ENCODE peak calls at places on chromosomes 13 and 19, in four cellular contexts. One of them, this sample, is unnamed. For H3K4me1, the result is how much of the 10 kb centered on the place peaks cover.

GRCh38 chr19:46355234-46355990 is 8.5 kb downstream of the PPP5C start:
- DNase-seq in transverse colon: no peak
- DNase-seq in stomach: no peak
- DNase-seq in spleen: no peak
- DNase-seq in this sample: peak

GRCh38 chr19:44644391-44645016 is 794 bp downstream of the PVR start:
- DNase-seq in spleen: peak
- DNase-seq in stomach: no peak
- DNase-seq in transverse colon: peak
- DNase-seq in this sample: peak

GRCh38 chr13:27658569-27658968 is 36.9 kb downstream of the POLR1D start:
- DNase-seq in spleen: no peak
- DNase-seq in stomach: no peak
- DNase-seq in transverse colon: no peak
- DNase-seq in this sample: no peak

GRCh38 chr13:45331981-45332830 is 8.8 kb downstream of the TPT1 start:
- DNase-seq in spleen: no peak
- DNase-seq in stomach: no peak
- DNase-seq in transverse colon: no peak
- DNase-seq in this sample: no peak

GRCh38 chr19:19439083-19439482 is 33.6 kb downstream of the GATAD2A start:
- DNase-seq in spleen: no peak
- DNase-seq in stomach: no peak
- DNase-seq in transverse colon: no peak
- DNase-seq in this sample: no peak

GRCh38 chr19:33520844-33521479 is 629 bp downstream of the PEPD start:
- DNase-seq in transverse colon: peak
- DNase-seq in stomach: no peak
- DNase-seq in spleen: no peak
- DNase-seq in this sample: no peak

GRCh38 chr13:44906758-44907157 is 82.5 kb downstream of the NUFIP1 start:
- DNase-seq in spleen: no peak
- DNase-seq in stomach: peak
- DNase-seq in transverse colon: peak
- DNase-seq in this sample: peak

GRCh38 chr19:30453768-30454167 is 81.6 kb downstream of the ZNF536 start:
- DNase-seq in stomach: no peak
- DNase-seq in spleen: no peak
- DNase-seq in transverse colon: no peak
- DNase-seq in this sample: no peak

GRCh38 chr19:53157601-53158000 is 1.3 kb downstream of the ZNF347 start:
- DNase-seq in transverse colon: no peak
- DNase-seq in stomach: no peak
- DNase-seq in spleen: no peak
- DNase-seq in this sample: no peak

GRCh38 chr13:110973007-110973700 is 58.3 kb upstream of the ANKRD10 start:
- DNase-seq in spleen: no peak
- DNase-seq in stomach: no peak
- DNase-seq in transverse colon: no peak
- DNase-seq in this sample: no peak

GRCh38 chr13:75357576-75358295 is 124.2 kb downstream of the TBC1D4 start:
- DNase-seq in spleen: no peak
- DNase-seq in transverse colon: no peak
- DNase-seq in stomach: no peak
- DNase-seq in this sample: no peak

GRCh38 chr13:27745301-27745700 is 47.0 kb upstream of the GSX1 start:
- DNase-seq in transverse colon: no peak
- DNase-seq in spleen: no peak
- DNase-seq in stomach: no peak
- DNase-seq in this sample: no peak

GRCh38 chr19:37943480-37943879 is 36.5 kb downstream of the SIPA1L3 start:
- DNase-seq in stomach: peak
- DNase-seq in spleen: peak
- DNase-seq in transverse colon: peak
- DNase-seq in this sample: no peak

GRCh38 chr13:46022476-46022875 is 30.1 kb downstream of the ZC3H13 start:
- DNase-seq in transverse colon: no peak
- DNase-seq in spleen: no peak
- DNase-seq in stomach: no peak
- DNase-seq in this sample: no peak

DNA sequence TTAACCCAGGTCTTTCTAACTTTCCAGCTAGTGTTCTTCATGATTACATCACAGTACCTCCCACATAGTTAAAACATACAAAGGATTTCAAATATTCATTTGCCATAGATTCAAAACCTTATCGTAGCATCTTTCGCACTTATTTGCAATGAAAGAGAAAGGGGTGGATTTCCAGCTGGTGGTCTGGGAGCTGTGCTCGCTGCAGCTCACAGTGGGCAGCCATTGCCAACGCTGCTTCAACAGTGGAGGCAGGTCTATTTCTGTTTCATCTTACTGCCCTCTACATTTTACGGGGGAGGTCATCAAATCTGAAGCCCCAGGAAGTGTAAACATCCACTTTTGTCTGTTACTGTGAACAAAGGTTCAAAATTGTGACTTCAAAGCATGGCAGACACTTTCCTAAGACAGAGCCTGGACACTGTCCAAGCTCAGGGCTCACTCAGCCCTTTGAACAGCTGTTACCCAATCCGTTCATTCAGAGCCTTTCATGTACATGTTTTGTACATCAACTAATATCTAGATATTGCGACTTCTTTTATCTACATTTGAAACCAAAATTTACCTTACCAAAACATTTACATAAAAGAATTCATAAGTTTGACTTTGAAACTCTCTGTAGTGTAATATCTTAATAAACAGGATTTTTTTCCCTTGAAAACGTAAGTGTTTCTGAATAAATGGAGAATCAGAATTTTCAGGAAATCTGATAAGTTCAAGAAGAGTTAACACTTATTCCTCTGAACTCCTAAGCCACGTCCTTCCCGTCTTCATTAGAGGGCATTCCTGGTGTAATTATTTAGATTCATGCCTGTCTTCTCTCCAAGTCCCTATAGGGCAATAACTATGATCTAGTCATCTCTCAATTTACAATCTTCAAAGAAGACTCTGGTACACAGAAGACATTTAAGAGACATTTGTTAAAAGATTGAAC is 25.1 kb downstream of the STARD13 start:
- DNase-seq in transverse colon: no peak
- DNase-seq in stomach: no peak
- DNase-seq in spleen: no peak
- DNase-seq in this sample: no peak
- TF ChIP-seq POLR2AphosphoS5 in transverse colon: no peak
- TF ChIP-seq POLR2AphosphoS5 in stomach: no peak
- TF ChIP-seq POLR2AphosphoS5 in spleen: no peak
- TF ChIP-seq POLR2AphosphoS5 in this sample: no peak

GRCh38 chr19:35080613-35081170 is 34.9 kb upstream of the FXYD3 start:
- DNase-seq in spleen: no peak
- DNase-seq in transverse colon: no peak
- DNase-seq in stomach: no peak
- DNase-seq in this sample: no peak
- H3K4me1 ChIP-seq in spleen: under half
- H3K4me1 ChIP-seq in transverse colon: under half
- H3K4me1 ChIP-seq in stomach: under half
- H3K4me1 ChIP-seq in this sample: under half

GRCh38 chr19:42352216-42352892 is 26.9 kb downstream of the MEGF8 start:
- DNase-seq in transverse colon: no peak
- DNase-seq in stomach: no peak
- DNase-seq in spleen: no peak
- DNase-seq in this sample: no peak
- H3K27ac ChIP-seq in transverse colon: no peak
- H3K27ac ChIP-seq in stomach: no peak
- H3K27ac ChIP-seq in spleen: no peak
- H3K27ac ChIP-seq in this sample: no peak

GRCh38 chr19:11142528-11143171 is 12.9 kb downstream of the SPC24 start:
- DNase-seq in spleen: peak
- DNase-seq in transverse colon: peak
- DNase-seq in stomach: peak
- DNase-seq in this sample: peak
- TF ChIP-seq POLR2AphosphoS5 in spleen: peak
- TF ChIP-seq POLR2AphosphoS5 in transverse colon: peak
- TF ChIP-seq POLR2AphosphoS5 in stomach: peak
- TF ChIP-seq POLR2AphosphoS5 in this sample: no peak

GRCh38 chr19:50661675-50662441 is 12.6 kb downstream of the C19orf81 start:
- DNase-seq in spleen: no peak
- DNase-seq in stomach: no peak
- DNase-seq in transverse colon: no peak
- DNase-seq in this sample: no peak
- H3K4me1 ChIP-seq in spleen: under half
- H3K4me1 ChIP-seq in stomach: under half
- H3K4me1 ChIP-seq in transverse colon: under half
- H3K4me1 ChIP-seq in this sample: under half

This sample was measured in sigmoid colon.